ENCODE peak calls at places on chromosomes 13 and 19, in six cellular contexts. Q is CD8-positive, alpha-beta T cell; W is Peyer's patch; M is HL-60; A is RWPE1; Y is coronary artery. I is an unnamed sample.

GRCh38 chr13:109778102-109778542 is 8.3 kb downstream of the IRS2 start:
- DNase-seq in Q (no peak), W (no peak), M (no peak), A (no peak), Y (no peak), I (peak; percentile 33)

GRCh38 chr19:44722131-44723121 is 23.5 kb downstream of the CEACAM16 start:
- DNase-seq in Q (no peak), W (no peak), M (peak; percentile 85), A (no peak), Y (no peak), I (no peak)

GRCh38 chr13:50829896-50830295 is 13.6 kb downstream of the DLEU7 start:
- DNase-seq in Q (no peak), W (no peak), M (peak; percentile 63), A (no peak), Y (no peak), I (no peak)

GRCh38 chr13:48532146-48532472 is 771 bp downstream of the RCBTB2 start:
- DNase-seq in Q (no peak), W (no peak), M (peak; percentile 22), A (no peak), Y (no peak), I (no peak)

GRCh38 chr19:12364391-12365093 is 941 bp downstream of the ZNF442 start:
- DNase-seq in Q (no peak), W (no peak), M (no peak), A (peak; percentile 8), Y (no peak), I (peak; percentile 15)

GRCh38 chr13:47955836-47956235 is 45.2 kb downstream of the SUCLA2 start:
- DNase-seq in Q (no peak), W (no peak), M (no peak), A (no peak), Y (no peak), I (no peak)

GRCh38 chr13:109568273-109568900 is 218.0 kb downstream of the IRS2 start:
- DNase-seq in Q (no peak), W (no peak), M (no peak), A (no peak), Y (no peak), I (no peak)

GRCh38 chr19:19651076-19651475 is 7.6 kb upstream of the GMIP start:
- DNase-seq in Q (no peak), W (no peak), M (no peak), A (no peak), Y (no peak), I (no peak)

GRCh38 chr19:53507523-53508442 is 30.2 kb upstream of the ZNF331 start:
- DNase-seq in Q (no peak), W (no peak), M (no peak), A (no peak), Y (no peak), I (no peak)

GRCh38 chr19:39352549-39353285 is 10.5 kb downstream of the SAMD4B start:
- DNase-seq in Q (no peak), W (no peak), M (no peak), A (no peak), Y (no peak), I (no peak)

GRCh38 chr19:47839913-47840312 is 18.2 kb downstream of the CRX start:
- DNase-seq in Q (no peak), W (no peak), M (no peak), A (no peak), Y (no peak), I (no peak)

GRCh38 chr19:16382775-16383543 is 58.3 kb downstream of the KLF2 start:
- DNase-seq in Q (peak; percentile 81), W (peak; percentile 75), M (peak; percentile 52), A (peak; percentile 72), Y (peak; percentile 90), I (peak; percentile 87)

GRCh38 chr13:45468676-45469075 is 3.9 kb downstream of the COG3 start:
- DNase-seq in Q (no peak), W (no peak), M (no peak), A (no peak), Y (no peak), I (peak; percentile 20)

GRCh38 chr19:31145909-31146453 is 203.3 kb downstream of the TSHZ3 start:
- DNase-seq in Q (no peak), W (no peak), M (no peak), A (no peak), Y (no peak), I (no peak)

GRCh38 chr19:15871570-15871969 is 26.3 kb downstream of the CYP4F2 start:
- DNase-seq in Q (peak; percentile 24), W (no peak), M (peak; percentile 60), A (no peak), Y (no peak), I (peak; percentile 11)

GRCh38 chr13:99740261-99740979 is 231.1 kb downstream of the ZIC5 start:
- DNase-seq in Q (no peak), W (no peak), M (no peak), A (no peak), Y (no peak), I (no peak)

GRCh38 chr13:113843063-113843654 is 20.7 kb downstream of the GAS6 start:
- DNase-seq in Q (no peak), W (no peak), M (no peak), A (no peak), Y (no peak), I (no peak)

GRCh38 chr19:3274245-3275067 is 50.0 kb downstream of the CELF5 start:
- DNase-seq in Q (no peak), W (no peak), M (no peak), A (no peak), Y (no peak), I (no peak)

GRCh38 chr13:47639716-47640447 is 361.2 kb downstream of the SUCLA2 start:
- DNase-seq in Q (no peak), W (no peak), M (no peak), A (no peak), Y (no peak), I (no peak)

GRCh38 chr13:79678100-79678499 is 197.1 kb downstream of the NDFIP2 start:
- DNase-seq in Q (no peak), W (no peak), M (no peak), A (no peak), Y (no peak), I (no peak)

GRCh38 chr13:91381371-91381770 is 17.1 kb upstream of the GPC5 start:
- DNase-seq in Q (no peak), W (no peak), M (no peak), A (no peak), Y (no peak), I (no peak)

GRCh38 chr19:39275578-39275977 is 7.4 kb downstream of the IFNL2 start:
- DNase-seq in Q (no peak), W (no peak), M (no peak), A (no peak), Y (no peak), I (no peak)

GRCh38 chr19:2841858-2842574 is 741 bp downstream of the ZNF555 start:
- DNase-seq in Q (no peak), W (no peak), M (no peak), A (peak; percentile 18), Y (no peak), I (peak; percentile 18)

GRCh38 chr19:6103217-6103644 is 7.1 kb downstream of the RFX2 start:
- DNase-seq in Q (no peak), W (no peak), M (no peak), A (peak; percentile 90), Y (peak; percentile 98), I (peak; percentile 56)

GRCh38 chr13:54599413-54599812 is 1570.8 kb downstream of the OLFM4 start:
- DNase-seq in Q (no peak), W (no peak), M (no peak), A (no peak), Y (no peak), I (no peak)

GRCh38 chr19:17790059-17790780 is 4.7 kb upstream of the B3GNT3 start:
- DNase-seq in Q (no peak), W (no peak), M (no peak), A (no peak), Y (no peak), I (peak; percentile 78)

GRCh38 chr19:4393947-4394590 is 6.3 kb downstream of the SH3GL1 start:
- DNase-seq in Q (no peak), W (no peak), M (no peak), A (no peak), Y (no peak), I (no peak)

GRCh38 chr19:15418112-15418587 is 638 bp downstream of the AKAP8L start:
- DNase-seq in Q (no peak), W (no peak), M (no peak), A (peak; percentile 43), Y (no peak), I (no peak)

GRCh38 chr13:24727731-24728601 is 36.0 kb upstream of the RNF17 start:
- DNase-seq in Q (peak; percentile 81), W (peak; percentile 60), M (peak; percentile 60), A (peak; percentile 88), Y (peak; percentile 72), I (peak; percentile 71)

GRCh38 chr19:2381151-2381822 is 21.2 kb downstream of the TMPRSS9 start:
- DNase-seq in Q (no peak), W (no peak), M (no peak), A (no peak), Y (no peak), I (no peak)

GRCh38 chr19:7944177-7944761 is 803 bp upstream of the TIMM44 start:
- DNase-seq in Q (peak; percentile 87), W (peak; percentile 92), M (peak; percentile 77), A (peak; percentile 85), Y (no peak), I (peak; percentile 91)

GRCh38 chr13:95676100-95676774 is 702 bp upstream of the DNAJC3 start:
- DNase-seq in Q (peak; percentile 37), W (peak; percentile 47), M (peak; percentile 55), A (peak; percentile 48), Y (no peak), I (peak; percentile 40)

GRCh38 chr13:23570099-23570926 is at the start of gene TNFRSF19:
- DNase-seq in Q (no peak), W (no peak), M (no peak), A (no peak), Y (no peak), I (no peak)

GRCh38 chr13:40922437-40923040 is 96.6 kb downstream of the ELF1 start:
- DNase-seq in Q (no peak), W (no peak), M (no peak), A (no peak), Y (no peak), I (peak; percentile 61)
- H3K27ac ChIP-seq in Q (no peak overlapping the region), W (no peak overlapping the region), M (no peak overlapping the region), A (no peak overlapping the region), Y (no peak overlapping the region), I (peak overlapping the region; percentile 46)

GRCh38 chr19:46587861-46588260 is 13.3 kb upstream of the CALM3 start:
- DNase-seq in Q (no peak), W (peak; percentile 10), M (no peak), A (no peak), Y (no peak), I (no peak)
- H3K27ac ChIP-seq in Q (no peak overlapping the region), W (no peak overlapping the region), M (no peak overlapping the region), A (no peak overlapping the region), Y (no peak overlapping the region), I (no peak overlapping the region)

DNA sequence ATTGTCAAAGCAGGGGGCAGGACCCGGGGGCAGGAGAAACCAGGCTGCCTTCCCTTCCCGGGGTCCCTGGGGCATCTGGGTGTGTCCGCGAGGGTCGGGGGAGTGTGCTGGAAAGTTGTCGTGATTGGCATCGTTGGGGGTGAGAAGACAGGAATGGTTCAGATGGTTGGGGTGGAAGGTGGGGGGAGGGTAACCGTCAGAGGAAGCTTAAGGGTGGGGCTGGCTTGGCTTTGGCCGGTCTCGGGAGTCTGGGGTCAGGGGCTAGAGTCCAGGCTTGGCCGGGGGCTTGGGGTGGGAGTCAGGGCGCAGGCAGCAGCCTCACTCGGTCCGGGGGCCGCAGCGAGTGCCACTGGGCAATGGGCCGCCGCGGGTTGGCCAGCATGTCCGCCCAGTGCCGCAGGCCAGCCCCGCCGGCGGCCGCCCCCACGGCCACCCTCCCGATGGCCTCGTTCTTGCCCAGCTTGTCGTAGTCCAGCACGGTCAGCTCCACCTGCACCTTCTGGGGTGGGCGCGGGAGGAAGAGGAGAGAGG is 6.8 kb upstream of the DNAAF3 start:
- DNase-seq in Q (no peak), W (no peak), M (no peak), A (no peak), Y (no peak), I (no peak)
- H3K27ac ChIP-seq in Q (no peak overlapping the region), W (no peak overlapping the region), M (no peak overlapping the region), A (peak overlapping the region; percentile 98), Y (no peak overlapping the region), I (no peak overlapping the region)

GRCh38 chr19:13841339-13842293 is 35.3 kb upstream of the NANOS3 start:
- DNase-seq in Q (peak; percentile 40), W (no peak), M (peak; percentile 74), A (no peak), Y (no peak), I (peak; percentile 84)
- H3K27ac ChIP-seq in Q (peak overlapping the region; percentile 78), W (peak overlapping the region; percentile 97), M (peak overlapping the region; percentile 98), A (peak overlapping the region; percentile 100), Y (peak overlapping the region; percentile 100), I (peak overlapping the region; percentile 99)